ENCODE peak calls at places on chromosomes 6 and 20, in six cellular contexts. L is AG04449; A is activated naive CD4-positive, alpha-beta T cell; D is HS-27A; M is activated gamma-delta T cell treated with Interleukin-2 at 50 U/mL for 16 hours; I is H54. Q is an unnamed sample.

GRCh38 chr20:62088258-62089127 is 22.8 kb upstream of the TAF4 start:
- DNase-seq in A (no peak), I (peak), M (no peak), D (peak), L (no peak), Q (peak)

GRCh38 chr6:152099816-152100618 is 292.5 kb downstream of the ESR1 start:
- DNase-seq in M (no peak), I (peak), L (no peak), A (no peak), D (no peak), Q (no peak)

GRCh38 chr20:37339208-37339607 is 6.7 kb upstream of the SRC start:
- DNase-seq in A (no peak), D (no peak), L (no peak), I (no peak), M (no peak), Q (no peak)

GRCh38 chr6:158879180-158879579 is 60.0 kb upstream of the EZR start:
- DNase-seq in M (no peak), D (no peak), I (no peak), L (no peak), A (no peak), Q (no peak)

GRCh38 chr6:46637145-46637544 is 15.5 kb downstream of the CYP39A1 start:
- DNase-seq in D (no peak), I (no peak), L (no peak), M (no peak), A (no peak), Q (no peak)

GRCh38 chr6:149472241-149472640 is 12.6 kb downstream of the ZC3H12D start:
- DNase-seq in L (no peak), I (no peak), A (no peak), D (no peak), M (no peak), Q (no peak)

GRCh38 chr20:47358672-47359532 is 2.4 kb upstream of the ZMYND8 start:
- DNase-seq in D (peak), I (peak), M (no peak), A (no peak), L (peak), Q (peak)

GRCh38 chr6:161921602-161922400 is 647.9 kb upstream of the AGPAT4 start:
- DNase-seq in D (no peak), I (no peak), M (no peak), A (no peak), L (no peak), Q (no peak)

GRCh38 chr6:27873101-27874030 is 38.8 kb downstream of the OR2B2 start:
- DNase-seq in M (peak), D (peak), I (no peak), L (no peak), A (peak), Q (peak)

GRCh38 chr20:61042501-61043385 is 209.3 kb upstream of the CDH4 start:
- DNase-seq in M (no peak), L (no peak), D (no peak), I (peak), A (no peak), Q (no peak)